ENCODE peak calls at places on chromosomes 5 and 9, in four cellular contexts. One of them, this sample, is unnamed.

GRCh38 chr5:174514983-174515394 is 209.4 kb upstream of the MSX2 start:
- DNase-seq in endodermal cell: no peak
- DNase-seq in CD4-positive, CD25-positive, alpha-beta regulatory T cell: no peak
- DNase-seq in psoas muscle: no peak
- DNase-seq in this sample: peak; percentile 61

GRCh38 chr9:37943329-37944265 is 39.7 kb upstream of the SLC25A51 start:
- DNase-seq in endodermal cell: no peak
- DNase-seq in CD4-positive, CD25-positive, alpha-beta regulatory T cell: no peak
- DNase-seq in psoas muscle: peak; percentile 38
- DNase-seq in this sample: no peak

GRCh38 chr9:89484475-89485404 is 13.2 kb downstream of the SEMA4D start:
- DNase-seq in CD4-positive, CD25-positive, alpha-beta regulatory T cell: no peak
- DNase-seq in endodermal cell: no peak
- DNase-seq in psoas muscle: no peak
- DNase-seq in this sample: no peak

GRCh38 chr9:129678844-129679243 is 13.4 kb downstream of the PRRX2 start:
- DNase-seq in endodermal cell: no peak
- DNase-seq in psoas muscle: no peak
- DNase-seq in CD4-positive, CD25-positive, alpha-beta regulatory T cell: no peak
- DNase-seq in this sample: no peak

GRCh38 chr5:128974567-128974966 is 9.3 kb downstream of the SLC27A6 start:
- DNase-seq in CD4-positive, CD25-positive, alpha-beta regulatory T cell: no peak
- DNase-seq in psoas muscle: no peak
- DNase-seq in endodermal cell: no peak
- DNase-seq in this sample: no peak

GRCh38 chr5:31464081-31464480 is 67.8 kb downstream of the DROSHA start:
- DNase-seq in psoas muscle: no peak
- DNase-seq in CD4-positive, CD25-positive, alpha-beta regulatory T cell: no peak
- DNase-seq in endodermal cell: no peak
- DNase-seq in this sample: no peak

GRCh38 chr5:170636206-170636605 is 132.4 kb downstream of the KCNIP1 start:
- DNase-seq in CD4-positive, CD25-positive, alpha-beta regulatory T cell: no peak
- DNase-seq in psoas muscle: no peak
- DNase-seq in endodermal cell: peak; percentile 17
- DNase-seq in this sample: no peak

GRCh38 chr5:14681236-14681752 is 16.8 kb downstream of the OTULIN start:
- DNase-seq in endodermal cell: no peak
- DNase-seq in CD4-positive, CD25-positive, alpha-beta regulatory T cell: no peak
- DNase-seq in psoas muscle: no peak
- DNase-seq in this sample: no peak

GRCh38 chr5:127571732-127572131 is 54.3 kb downstream of the PRRC1 start:
- DNase-seq in CD4-positive, CD25-positive, alpha-beta regulatory T cell: no peak
- DNase-seq in psoas muscle: no peak
- DNase-seq in endodermal cell: no peak
- DNase-seq in this sample: no peak

GRCh38 chr5:172648755-172649154 is 7.7 kb downstream of the NEURL1B start:
- DNase-seq in psoas muscle: no peak
- DNase-seq in CD4-positive, CD25-positive, alpha-beta regulatory T cell: no peak
- DNase-seq in endodermal cell: no peak
- DNase-seq in this sample: peak; percentile 39

GRCh38 chr5:84257061-84257460 is 127.6 kb downstream of the EDIL3 start:
- DNase-seq in CD4-positive, CD25-positive, alpha-beta regulatory T cell: no peak
- DNase-seq in endodermal cell: no peak
- DNase-seq in psoas muscle: no peak
- DNase-seq in this sample: no peak

GRCh38 chr5:122704247-122705036 is 70.4 kb upstream of the SNX2 start:
- DNase-seq in CD4-positive, CD25-positive, alpha-beta regulatory T cell: no peak
- DNase-seq in endodermal cell: no peak
- DNase-seq in psoas muscle: no peak
- DNase-seq in this sample: no peak

GRCh38 chr9:70478963-70479641 is 64.6 kb upstream of the KLF9 start:
- DNase-seq in CD4-positive, CD25-positive, alpha-beta regulatory T cell: no peak
- DNase-seq in endodermal cell: no peak
- DNase-seq in psoas muscle: peak; percentile 77
- DNase-seq in this sample: no peak

GRCh38 chr9:89314955-89315354 is 3.3 kb upstream of the SECISBP2 start:
- DNase-seq in CD4-positive, CD25-positive, alpha-beta regulatory T cell: no peak
- DNase-seq in psoas muscle: no peak
- DNase-seq in endodermal cell: no peak
- DNase-seq in this sample: no peak

GRCh38 chr5:96432245-96433065 is 593 bp downstream of the PCSK1 start:
- DNase-seq in psoas muscle: peak; percentile 52
- DNase-seq in CD4-positive, CD25-positive, alpha-beta regulatory T cell: no peak
- DNase-seq in endodermal cell: peak; percentile 82
- DNase-seq in this sample: peak; percentile 76

GRCh38 chr9:97848237-97848581 is 4.8 kb upstream of the FOXE1 start:
- DNase-seq in psoas muscle: no peak
- DNase-seq in endodermal cell: no peak
- DNase-seq in CD4-positive, CD25-positive, alpha-beta regulatory T cell: no peak
- DNase-seq in this sample: no peak

GRCh38 chr9:98101868-98102273 is 17.2 kb downstream of the TRIM14 start:
- DNase-seq in CD4-positive, CD25-positive, alpha-beta regulatory T cell: peak; percentile 79
- DNase-seq in endodermal cell: peak; percentile 54
- DNase-seq in psoas muscle: no peak
- DNase-seq in this sample: no peak

GRCh38 chr5:172630961-172631360 is 10.1 kb upstream of the NEURL1B start:
- DNase-seq in psoas muscle: no peak
- DNase-seq in endodermal cell: no peak
- DNase-seq in CD4-positive, CD25-positive, alpha-beta regulatory T cell: no peak
- DNase-seq in this sample: peak; percentile 33

GRCh38 chr5:83414601-83415000 is 56.9 kb upstream of the VCAN start:
- DNase-seq in CD4-positive, CD25-positive, alpha-beta regulatory T cell: no peak
- DNase-seq in endodermal cell: no peak
- DNase-seq in psoas muscle: no peak
- DNase-seq in this sample: no peak

GRCh38 chr5:7186818-7187217 is 209.1 kb upstream of the ADCY2 start:
- DNase-seq in endodermal cell: no peak
- DNase-seq in CD4-positive, CD25-positive, alpha-beta regulatory T cell: no peak
- DNase-seq in psoas muscle: no peak
- DNase-seq in this sample: no peak

GRCh38 chr5:1125030-1125357 is 13.1 kb upstream of the SLC12A7 start:
- DNase-seq in endodermal cell: no peak
- DNase-seq in psoas muscle: peak; percentile 84
- DNase-seq in CD4-positive, CD25-positive, alpha-beta regulatory T cell: no peak
- DNase-seq in this sample: no peak

GRCh38 chr9:107480386-107480789 is 9.2 kb downstream of the KLF4 start:
- DNase-seq in psoas muscle: peak; percentile 86
- DNase-seq in CD4-positive, CD25-positive, alpha-beta regulatory T cell: no peak
- DNase-seq in endodermal cell: no peak
- DNase-seq in this sample: peak; percentile 67

GRCh38 chr5:146340260-146341081 is 1.8 kb downstream of the POU4F3 start:
- DNase-seq in endodermal cell: peak; percentile 91
- DNase-seq in psoas muscle: peak; percentile 65
- DNase-seq in CD4-positive, CD25-positive, alpha-beta regulatory T cell: no peak
- DNase-seq in this sample: peak; percentile 75

GRCh38 chr5:59798862-59799667 is 94.5 kb downstream of the PDE4D start:
- DNase-seq in endodermal cell: no peak
- DNase-seq in psoas muscle: no peak
- DNase-seq in CD4-positive, CD25-positive, alpha-beta regulatory T cell: no peak
- DNase-seq in this sample: no peak

GRCh38 chr9:133306242-133307194 is 29.5 kb downstream of the SURF6 start:
- DNase-seq in psoas muscle: no peak
- DNase-seq in CD4-positive, CD25-positive, alpha-beta regulatory T cell: no peak
- DNase-seq in endodermal cell: no peak
- DNase-seq in this sample: no peak

GRCh38 chr9:33813712-33814641 is 3.0 kb upstream of the UBE2R2 start:
- DNase-seq in CD4-positive, CD25-positive, alpha-beta regulatory T cell: no peak
- DNase-seq in psoas muscle: no peak
- DNase-seq in endodermal cell: no peak
- DNase-seq in this sample: no peak

GRCh38 chr5:79417495-79417894 is 96.4 kb downstream of the HOMER1 start:
- DNase-seq in CD4-positive, CD25-positive, alpha-beta regulatory T cell: no peak
- DNase-seq in endodermal cell: no peak
- DNase-seq in psoas muscle: no peak
- DNase-seq in this sample: no peak

GRCh38 chr9:70410368-70410767 is 4.1 kb downstream of the KLF9 start:
- DNase-seq in CD4-positive, CD25-positive, alpha-beta regulatory T cell: no peak
- DNase-seq in psoas muscle: no peak
- DNase-seq in endodermal cell: no peak
- DNase-seq in this sample: no peak

GRCh38 chr9:12922209-12922914 is 147.5 kb downstream of the LURAP1L start:
- DNase-seq in psoas muscle: no peak
- DNase-seq in endodermal cell: no peak
- DNase-seq in CD4-positive, CD25-positive, alpha-beta regulatory T cell: no peak
- DNase-seq in this sample: no peak

GRCh38 chr5:172775326-172776234 is 4.6 kb upstream of the DUSP1 start:
- DNase-seq in endodermal cell: no peak
- DNase-seq in psoas muscle: peak; percentile 95
- DNase-seq in CD4-positive, CD25-positive, alpha-beta regulatory T cell: no peak
- DNase-seq in this sample: peak; percentile 83

GRCh38 chr9:127963041-127963358 is 17.8 kb downstream of the EEIG1 start:
- DNase-seq in psoas muscle: no peak
- DNase-seq in CD4-positive, CD25-positive, alpha-beta regulatory T cell: no peak
- DNase-seq in endodermal cell: no peak
- DNase-seq in this sample: no peak

GRCh38 chr9:27771803-27772545 is 198.7 kb upstream of the C9orf72 start:
- DNase-seq in psoas muscle: no peak
- DNase-seq in CD4-positive, CD25-positive, alpha-beta regulatory T cell: no peak
- DNase-seq in endodermal cell: peak; percentile 87
- DNase-seq in this sample: no peak

GRCh38 chr5:31048975-31049290 is 144.6 kb upstream of the CDH6 start:
- DNase-seq in CD4-positive, CD25-positive, alpha-beta regulatory T cell: no peak
- DNase-seq in endodermal cell: no peak
- DNase-seq in psoas muscle: no peak
- DNase-seq in this sample: no peak

DNA sequence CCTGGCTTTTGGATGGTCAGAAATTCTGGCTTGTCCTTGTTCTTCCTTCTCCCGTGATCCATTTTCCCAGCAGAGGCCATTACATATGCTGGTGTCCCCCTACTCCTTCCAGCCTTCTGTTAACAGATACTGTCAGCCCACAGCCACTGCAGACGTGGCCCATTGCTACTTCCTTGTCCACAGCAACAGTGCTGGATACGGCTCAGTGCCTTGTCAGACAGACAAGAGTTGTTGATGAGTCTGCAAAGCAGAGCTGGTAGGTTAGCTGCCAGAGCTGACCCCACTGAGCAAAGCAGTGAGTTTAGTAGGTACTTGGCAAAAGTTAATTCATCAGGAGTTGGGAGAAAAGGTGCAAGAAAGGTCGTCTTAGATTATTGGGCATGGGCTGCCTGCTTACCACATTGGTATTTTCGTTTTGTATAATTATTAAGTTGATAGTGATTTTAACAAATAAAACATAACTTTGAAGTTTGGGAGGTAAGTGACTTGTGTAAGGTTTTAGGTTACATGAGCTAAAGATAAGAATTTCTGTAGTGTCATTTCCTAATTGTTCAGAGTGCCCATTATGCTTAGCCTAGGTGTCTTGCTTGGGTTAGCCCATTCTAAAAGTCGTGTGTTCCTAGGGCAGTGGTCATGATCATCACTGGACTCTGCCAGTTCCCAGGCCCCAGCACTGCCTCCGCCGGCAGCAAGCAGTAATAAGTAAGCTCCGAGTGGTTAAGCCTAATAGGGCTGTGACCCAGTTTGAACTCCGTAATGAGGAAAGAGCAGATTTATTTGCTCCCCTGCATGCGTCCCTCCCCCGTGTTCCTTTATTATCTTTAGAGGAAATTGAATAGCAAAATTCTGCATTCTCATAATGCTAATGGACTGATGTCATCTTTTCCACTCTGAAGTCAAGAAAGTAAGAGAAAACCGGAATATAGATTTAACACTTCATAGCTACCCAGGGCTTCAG is 292.0 kb downstream of the FANCC start:
- DNase-seq in endodermal cell: no peak
- DNase-seq in psoas muscle: peak; percentile 83
- DNase-seq in CD4-positive, CD25-positive, alpha-beta regulatory T cell: no peak
- DNase-seq in this sample: peak; percentile 80
- H3K4me3 ChIP-seq in endodermal cell: no peak overlapping the region
- H3K4me3 ChIP-seq in psoas muscle: peak overlapping the region; percentile 24
- H3K4me3 ChIP-seq in CD4-positive, CD25-positive, alpha-beta regulatory T cell: no peak overlapping the region
- H3K4me3 ChIP-seq in this sample: peak overlapping the region; percentile 1

GRCh38 chr9:136565722-136566552 is 20.1 kb upstream of the NOTCH1 start:
- DNase-seq in psoas muscle: peak; percentile 50
- DNase-seq in CD4-positive, CD25-positive, alpha-beta regulatory T cell: no peak
- DNase-seq in endodermal cell: no peak
- DNase-seq in this sample: no peak

GRCh38 chr9:136566899-136567298 is 21.1 kb upstream of the NOTCH1 start:
- DNase-seq in endodermal cell: peak; percentile 67
- DNase-seq in psoas muscle: peak; percentile 82
- DNase-seq in CD4-positive, CD25-positive, alpha-beta regulatory T cell: no peak
- DNase-seq in this sample: no peak

GRCh38 chr9:136566553-136566895 is 20.7 kb upstream of the NOTCH1 start:
- DNase-seq in CD4-positive, CD25-positive, alpha-beta regulatory T cell: no peak
- DNase-seq in psoas muscle: no peak
- DNase-seq in endodermal cell: no peak
- DNase-seq in this sample: no peak

GRCh38 chr9:136568288-136569081 is 22.6 kb upstream of the NOTCH1 start:
- DNase-seq in endodermal cell: peak; percentile 84
- DNase-seq in CD4-positive, CD25-positive, alpha-beta regulatory T cell: no peak
- DNase-seq in psoas muscle: no peak
- DNase-seq in this sample: no peak

GRCh38 chr9:136567651-136568287 is 21.9 kb upstream of the NOTCH1 start:
- DNase-seq in psoas muscle: peak; percentile 78
- DNase-seq in endodermal cell: peak; percentile 92
- DNase-seq in CD4-positive, CD25-positive, alpha-beta regulatory T cell: no peak
- DNase-seq in this sample: peak; percentile 94
- H3K4me1 ChIP-seq in psoas muscle: peaks cover 22% of the 10 kb centered on the region
- H3K4me1 ChIP-seq in endodermal cell: peaks cover 28% of the 10 kb centered on the region
- H3K4me1 ChIP-seq in CD4-positive, CD25-positive, alpha-beta regulatory T cell: no peaks in the 10 kb centered on the region
- H3K4me1 ChIP-seq in this sample: no peaks in the 10 kb centered on the region

DNA sequence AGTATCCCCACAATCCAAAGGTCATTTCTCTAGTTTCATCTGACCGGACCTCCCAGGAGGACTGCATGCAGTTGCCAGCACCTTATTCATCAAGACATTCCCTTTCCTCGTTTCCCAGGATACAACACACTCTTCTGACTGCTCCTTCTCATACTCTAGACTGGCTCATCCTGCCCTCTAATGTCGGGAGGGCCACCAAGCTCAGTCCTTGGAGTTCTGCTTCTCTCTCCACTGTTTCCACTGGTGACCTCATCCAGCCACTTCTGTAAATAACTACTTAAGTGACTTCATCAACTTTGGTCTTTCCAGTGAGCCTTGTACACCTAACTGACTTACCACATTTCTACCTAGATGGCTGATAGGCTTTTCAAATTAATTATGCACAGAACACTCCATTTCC is 179.1 kb downstream of the EPB41L4A start:
- DNase-seq in CD4-positive, CD25-positive, alpha-beta regulatory T cell: no peak
- DNase-seq in endodermal cell: no peak
- DNase-seq in psoas muscle: no peak
- DNase-seq in this sample: no peak
- H3K4me3 ChIP-seq in CD4-positive, CD25-positive, alpha-beta regulatory T cell: no peak overlapping the region
- H3K4me3 ChIP-seq in endodermal cell: no peak overlapping the region
- H3K4me3 ChIP-seq in psoas muscle: no peak overlapping the region
- H3K4me3 ChIP-seq in this sample: no peak overlapping the region

DNA sequence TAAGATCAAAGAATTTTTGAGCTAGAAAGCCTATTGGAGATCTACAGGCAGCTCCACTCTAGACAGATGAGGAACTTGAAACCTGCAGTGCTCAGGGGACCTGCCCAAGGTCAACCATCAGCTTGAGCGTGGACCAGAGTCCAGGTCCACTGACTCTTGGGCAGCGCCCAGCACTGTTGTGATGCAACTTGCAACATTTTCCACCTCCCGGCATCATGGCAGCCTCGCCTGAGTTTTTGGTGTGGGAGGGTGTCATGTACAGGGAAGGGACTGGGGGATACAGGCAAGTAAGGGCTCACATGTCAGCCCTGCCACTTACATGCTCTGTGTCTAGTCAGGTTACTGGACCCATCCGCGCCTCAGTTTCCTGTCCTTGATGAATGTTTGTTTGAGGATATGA is 500.3 kb downstream of the CCDC171 start:
- DNase-seq in CD4-positive, CD25-positive, alpha-beta regulatory T cell: no peak
- DNase-seq in endodermal cell: peak; percentile 28
- DNase-seq in psoas muscle: no peak
- DNase-seq in this sample: no peak
- H3K4me1 ChIP-seq in CD4-positive, CD25-positive, alpha-beta regulatory T cell: no peaks in the 10 kb centered on the region
- H3K4me1 ChIP-seq in endodermal cell: no peaks in the 10 kb centered on the region
- H3K4me1 ChIP-seq in psoas muscle: no peaks in the 10 kb centered on the region
- H3K4me1 ChIP-seq in this sample: no peaks in the 10 kb centered on the region

This sample was measured in aorta.